ENCODE peak calls at places on chromosome 10, in five cellular contexts. One of them, this sample, is unnamed.

GRCh38 chr10:70479626-70480253 is 1.2 kb downstream of the PALD1 start:
- DNase-seq in suprapubic skin: no peak
- DNase-seq in cardiac muscle cell: no peak
- DNase-seq in nephron progenitor cell: no peak
- DNase-seq in CD4-positive, alpha-beta T cell: no peak
- DNase-seq in this sample: no peak

GRCh38 chr10:103820101-103821062 is 35.0 kb downstream of the SH3PXD2A start:
- DNase-seq in cardiac muscle cell: peak
- DNase-seq in nephron progenitor cell: no peak
- DNase-seq in CD4-positive, alpha-beta T cell: no peak
- DNase-seq in suprapubic skin: peak
- DNase-seq in this sample: no peak

GRCh38 chr10:18312385-18313145 is 172.3 kb downstream of the CACNB2 start:
- DNase-seq in cardiac muscle cell: peak
- DNase-seq in suprapubic skin: no peak
- DNase-seq in CD4-positive, alpha-beta T cell: no peak
- DNase-seq in nephron progenitor cell: peak
- DNase-seq in this sample: no peak

GRCh38 chr10:109933984-109934565 is 10.8 kb upstream of the XPNPEP1 start:
- DNase-seq in nephron progenitor cell: no peak
- DNase-seq in suprapubic skin: no peak
- DNase-seq in CD4-positive, alpha-beta T cell: peak
- DNase-seq in cardiac muscle cell: no peak
- DNase-seq in this sample: no peak

GRCh38 chr10:58210160-58210559 is 57.5 kb downstream of the IPMK start:
- DNase-seq in CD4-positive, alpha-beta T cell: no peak
- DNase-seq in cardiac muscle cell: no peak
- DNase-seq in suprapubic skin: no peak
- DNase-seq in nephron progenitor cell: no peak
- DNase-seq in this sample: no peak

GRCh38 chr10:9613338-9613737 is 1404.3 kb upstream of the CELF2 start:
- DNase-seq in CD4-positive, alpha-beta T cell: no peak
- DNase-seq in nephron progenitor cell: no peak
- DNase-seq in suprapubic skin: no peak
- DNase-seq in cardiac muscle cell: peak
- DNase-seq in this sample: no peak

GRCh38 chr10:112389147-112389822 is 15.4 kb downstream of the ACSL5 start:
- DNase-seq in nephron progenitor cell: no peak
- DNase-seq in suprapubic skin: no peak
- DNase-seq in cardiac muscle cell: peak
- DNase-seq in CD4-positive, alpha-beta T cell: peak
- DNase-seq in this sample: no peak

GRCh38 chr10:20598590-20598989 is 298.5 kb downstream of the NEBL start:
- DNase-seq in cardiac muscle cell: peak
- DNase-seq in suprapubic skin: peak
- DNase-seq in nephron progenitor cell: no peak
- DNase-seq in CD4-positive, alpha-beta T cell: no peak
- DNase-seq in this sample: no peak

GRCh38 chr10:114151892-114152291 is 22.1 kb downstream of the CCDC186 start:
- DNase-seq in suprapubic skin: no peak
- DNase-seq in CD4-positive, alpha-beta T cell: no peak
- DNase-seq in nephron progenitor cell: no peak
- DNase-seq in cardiac muscle cell: no peak
- DNase-seq in this sample: no peak

GRCh38 chr10:102615361-102615760 is 28.9 kb upstream of the TRIM8 start:
- DNase-seq in suprapubic skin: no peak
- DNase-seq in CD4-positive, alpha-beta T cell: no peak
- DNase-seq in cardiac muscle cell: no peak
- DNase-seq in nephron progenitor cell: peak
- DNase-seq in this sample: no peak

GRCh38 chr10:103497161-103497915 is 3.8 kb downstream of the NEURL1 start:
- DNase-seq in CD4-positive, alpha-beta T cell: no peak
- DNase-seq in cardiac muscle cell: no peak
- DNase-seq in nephron progenitor cell: no peak
- DNase-seq in suprapubic skin: no peak
- DNase-seq in this sample: no peak

GRCh38 chr10:13885238-13885990 is 298.6 kb downstream of the PRPF18 start:
- DNase-seq in CD4-positive, alpha-beta T cell: no peak
- DNase-seq in nephron progenitor cell: no peak
- DNase-seq in cardiac muscle cell: no peak
- DNase-seq in suprapubic skin: no peak
- DNase-seq in this sample: no peak

GRCh38 chr10:83166344-83166743 is 973.0 kb upstream of the GHITM start:
- DNase-seq in nephron progenitor cell: peak
- DNase-seq in cardiac muscle cell: no peak
- DNase-seq in CD4-positive, alpha-beta T cell: no peak
- DNase-seq in suprapubic skin: no peak
- DNase-seq in this sample: no peak

GRCh38 chr10:76024460-76025123 is 593.2 kb downstream of the LRMDA start:
- DNase-seq in cardiac muscle cell: no peak
- DNase-seq in CD4-positive, alpha-beta T cell: no peak
- DNase-seq in nephron progenitor cell: no peak
- DNase-seq in suprapubic skin: no peak
- DNase-seq in this sample: no peak

GRCh38 chr10:85786401-85786899 is 580.1 kb downstream of the GRID1 start:
- DNase-seq in CD4-positive, alpha-beta T cell: no peak
- DNase-seq in suprapubic skin: no peak
- DNase-seq in cardiac muscle cell: no peak
- DNase-seq in nephron progenitor cell: peak
- DNase-seq in this sample: no peak

GRCh38 chr10:78255796-78256638 is 222.4 kb downstream of the RPS24 start:
- DNase-seq in cardiac muscle cell: peak
- DNase-seq in suprapubic skin: peak
- DNase-seq in nephron progenitor cell: no peak
- DNase-seq in CD4-positive, alpha-beta T cell: no peak
- DNase-seq in this sample: no peak

GRCh38 chr10:122812751-122813150 is 32.9 kb downstream of the CUZD1 start:
- DNase-seq in CD4-positive, alpha-beta T cell: no peak
- DNase-seq in nephron progenitor cell: no peak
- DNase-seq in cardiac muscle cell: no peak
- DNase-seq in suprapubic skin: no peak
- DNase-seq in this sample: no peak

GRCh38 chr10:3220853-3221252 is 48.3 kb upstream of the PITRM1 start:
- DNase-seq in suprapubic skin: no peak
- DNase-seq in CD4-positive, alpha-beta T cell: no peak
- DNase-seq in nephron progenitor cell: no peak
- DNase-seq in cardiac muscle cell: peak
- DNase-seq in this sample: no peak

GRCh38 chr10:84478155-84478554 is 149.8 kb downstream of the CCSER2 start:
- DNase-seq in cardiac muscle cell: peak
- DNase-seq in nephron progenitor cell: no peak
- DNase-seq in suprapubic skin: no peak
- DNase-seq in CD4-positive, alpha-beta T cell: no peak
- DNase-seq in this sample: no peak

GRCh38 chr10:84264611-84265141 is 19.8 kb downstream of the RGR start:
- DNase-seq in CD4-positive, alpha-beta T cell: peak
- DNase-seq in suprapubic skin: no peak
- DNase-seq in nephron progenitor cell: peak
- DNase-seq in cardiac muscle cell: peak
- DNase-seq in this sample: peak

GRCh38 chr10:58268454-58268945 is 462 bp upstream of the CISD1 start:
- DNase-seq in cardiac muscle cell: no peak
- DNase-seq in nephron progenitor cell: no peak
- DNase-seq in suprapubic skin: no peak
- DNase-seq in CD4-positive, alpha-beta T cell: no peak
- DNase-seq in this sample: no peak

GRCh38 chr10:84177541-84178386 is 4.2 kb downstream of the GPR15LG start:
- DNase-seq in nephron progenitor cell: no peak
- DNase-seq in CD4-positive, alpha-beta T cell: peak
- DNase-seq in cardiac muscle cell: no peak
- DNase-seq in suprapubic skin: no peak
- DNase-seq in this sample: no peak

GRCh38 chr10:126904493-126904806 is 778 bp upstream of the DOCK1 start:
- DNase-seq in nephron progenitor cell: no peak
- DNase-seq in cardiac muscle cell: no peak
- DNase-seq in CD4-positive, alpha-beta T cell: no peak
- DNase-seq in suprapubic skin: no peak
- DNase-seq in this sample: no peak

GRCh38 chr10:14553434-14553833 is 221.3 kb downstream of the FAM107B start:
- DNase-seq in suprapubic skin: no peak
- DNase-seq in CD4-positive, alpha-beta T cell: no peak
- DNase-seq in cardiac muscle cell: peak
- DNase-seq in nephron progenitor cell: no peak
- DNase-seq in this sample: no peak

GRCh38 chr10:77518910-77519274 is 118.7 kb downstream of the KCNMA1 start:
- DNase-seq in cardiac muscle cell: no peak
- DNase-seq in nephron progenitor cell: no peak
- DNase-seq in suprapubic skin: no peak
- DNase-seq in CD4-positive, alpha-beta T cell: no peak
- DNase-seq in this sample: no peak

GRCh38 chr10:87860156-87860795 is 3.1 kb downstream of the KLLN start:
- DNase-seq in suprapubic skin: no peak
- DNase-seq in cardiac muscle cell: peak
- DNase-seq in CD4-positive, alpha-beta T cell: peak
- DNase-seq in nephron progenitor cell: no peak
- DNase-seq in this sample: no peak

GRCh38 chr10:16905304-16905703 is 88.1 kb upstream of the RSU1 start:
- DNase-seq in CD4-positive, alpha-beta T cell: no peak
- DNase-seq in suprapubic skin: peak
- DNase-seq in cardiac muscle cell: peak
- DNase-seq in nephron progenitor cell: no peak
- DNase-seq in this sample: no peak

GRCh38 chr10:59675812-59676211 is 33.8 kb downstream of the SLC16A9 start:
- DNase-seq in cardiac muscle cell: peak
- DNase-seq in nephron progenitor cell: peak
- DNase-seq in suprapubic skin: no peak
- DNase-seq in CD4-positive, alpha-beta T cell: no peak
- DNase-seq in this sample: no peak

GRCh38 chr10:14244801-14245211 is 85.9 kb downstream of the FRMD4A start:
- DNase-seq in suprapubic skin: no peak
- DNase-seq in nephron progenitor cell: no peak
- DNase-seq in cardiac muscle cell: peak
- DNase-seq in CD4-positive, alpha-beta T cell: no peak
- DNase-seq in this sample: no peak

GRCh38 chr10:30701471-30702173 is 72.1 kb upstream of the LYZL2 start:
- DNase-seq in CD4-positive, alpha-beta T cell: peak
- DNase-seq in suprapubic skin: no peak
- DNase-seq in cardiac muscle cell: peak
- DNase-seq in nephron progenitor cell: no peak
- DNase-seq in this sample: no peak

GRCh38 chr10:76643465-76643864 is 994.1 kb downstream of the KCNMA1 start:
- DNase-seq in CD4-positive, alpha-beta T cell: no peak
- DNase-seq in nephron progenitor cell: no peak
- DNase-seq in cardiac muscle cell: no peak
- DNase-seq in suprapubic skin: peak
- DNase-seq in this sample: no peak

GRCh38 chr10:34160595-34160994 is 654.5 kb downstream of the PARD3 start:
- DNase-seq in cardiac muscle cell: no peak
- DNase-seq in nephron progenitor cell: no peak
- DNase-seq in CD4-positive, alpha-beta T cell: no peak
- DNase-seq in suprapubic skin: no peak
- DNase-seq in this sample: no peak

GRCh38 chr10:93680414-93681047 is 21.9 kb downstream of the FRA10AC1 start:
- DNase-seq in CD4-positive, alpha-beta T cell: no peak
- DNase-seq in cardiac muscle cell: peak
- DNase-seq in suprapubic skin: no peak
- DNase-seq in nephron progenitor cell: no peak
- DNase-seq in this sample: no peak
- TF ChIP-seq CTCF in CD4-positive, alpha-beta T cell: no peak
- TF ChIP-seq CTCF in cardiac muscle cell: peak
- TF ChIP-seq CTCF in suprapubic skin: no peak
- TF ChIP-seq CTCF in nephron progenitor cell: no peak
- TF ChIP-seq CTCF in this sample: peak

GRCh38 chr10:5199398-5199797 is 2.8 kb downstream of the AKR1C4 start:
- DNase-seq in cardiac muscle cell: no peak
- DNase-seq in suprapubic skin: no peak
- DNase-seq in nephron progenitor cell: no peak
- DNase-seq in CD4-positive, alpha-beta T cell: no peak
- DNase-seq in this sample: no peak
- TF ChIP-seq CTCF in cardiac muscle cell: no peak
- TF ChIP-seq CTCF in suprapubic skin: no peak
- TF ChIP-seq CTCF in nephron progenitor cell: no peak
- TF ChIP-seq CTCF in CD4-positive, alpha-beta T cell: no peak
- TF ChIP-seq CTCF in this sample: no peak

GRCh38 chr10:99682752-99683151 is 23.4 kb downstream of the ENTPD7 start:
- DNase-seq in suprapubic skin: no peak
- DNase-seq in cardiac muscle cell: no peak
- DNase-seq in CD4-positive, alpha-beta T cell: no peak
- DNase-seq in nephron progenitor cell: no peak
- DNase-seq in this sample: no peak
- TF ChIP-seq CTCF in suprapubic skin: no peak
- TF ChIP-seq CTCF in cardiac muscle cell: peak
- TF ChIP-seq CTCF in CD4-positive, alpha-beta T cell: no peak
- TF ChIP-seq CTCF in nephron progenitor cell: no peak
- TF ChIP-seq CTCF in this sample: peak

DNA sequence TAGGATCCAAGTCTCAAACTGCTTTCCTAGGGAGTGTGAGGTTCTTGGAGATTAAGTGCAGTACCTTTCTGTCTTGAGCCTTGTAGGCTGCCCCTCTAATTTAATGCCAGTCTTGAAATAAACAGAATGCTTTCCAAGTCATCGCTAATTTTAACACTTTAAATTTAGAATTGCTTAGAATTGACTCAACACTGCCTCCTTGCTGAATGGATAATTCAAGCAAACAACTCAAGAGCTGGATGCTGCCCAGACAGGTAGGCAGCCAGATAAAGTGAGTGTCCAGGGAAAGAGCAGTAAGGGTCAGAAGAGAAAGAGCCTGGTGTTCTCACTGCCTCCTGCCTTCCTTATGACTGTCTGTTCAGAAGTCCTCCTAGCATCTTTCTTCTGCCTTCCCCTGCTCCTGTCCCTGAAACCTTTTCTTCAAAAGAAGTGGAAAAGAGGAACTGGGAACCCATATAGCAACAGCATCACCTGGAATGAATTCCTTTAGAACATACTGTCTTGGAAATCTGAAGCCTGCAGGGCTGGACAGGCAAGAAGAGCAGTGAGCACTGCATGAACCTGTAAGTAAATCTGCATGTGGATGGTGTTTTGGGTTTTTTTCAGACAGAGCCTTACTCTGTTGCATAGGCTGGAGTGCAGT is 3.1 kb upstream of the GOT1 start:
- DNase-seq in cardiac muscle cell: no peak
- DNase-seq in CD4-positive, alpha-beta T cell: no peak
- DNase-seq in suprapubic skin: no peak
- DNase-seq in nephron progenitor cell: no peak
- DNase-seq in this sample: no peak
- TF ChIP-seq CTCF in cardiac muscle cell: peak
- TF ChIP-seq CTCF in CD4-positive, alpha-beta T cell: no peak
- TF ChIP-seq CTCF in suprapubic skin: no peak
- TF ChIP-seq CTCF in nephron progenitor cell: no peak
- TF ChIP-seq CTCF in this sample: no peak

GRCh38 chr10:133267829-133268228 is 8.8 kb downstream of the ADAM8 start:
- DNase-seq in suprapubic skin: no peak
- DNase-seq in cardiac muscle cell: no peak
- DNase-seq in nephron progenitor cell: no peak
- DNase-seq in CD4-positive, alpha-beta T cell: no peak
- DNase-seq in this sample: no peak
- TF ChIP-seq CTCF in suprapubic skin: no peak
- TF ChIP-seq CTCF in cardiac muscle cell: no peak
- TF ChIP-seq CTCF in nephron progenitor cell: no peak
- TF ChIP-seq CTCF in CD4-positive, alpha-beta T cell: no peak
- TF ChIP-seq CTCF in this sample: no peak